ENCODE peak calls at places on chromosomes 5 and 9, in four cellular contexts. One of them, this sample, is unnamed.

GRCh38 chr5:120413706-120414105 is 50.4 kb upstream of the PRR16 start:
- DNase-seq in HCT116: no peak
- DNase-seq in HepG2: no peak
- DNase-seq in K562: no peak
- DNase-seq in this sample: no peak

GRCh38 chr9:36141288-36141687 is 4.8 kb downstream of the GLIPR2 start:
- DNase-seq in HCT116: no peak
- DNase-seq in HepG2: no peak
- DNase-seq in K562: no peak
- DNase-seq in this sample: no peak

GRCh38 chr5:169149317-169149716 is 151.6 kb downstream of the SLIT3 start:
- DNase-seq in HCT116: no peak
- DNase-seq in HepG2: peak
- DNase-seq in K562: peak
- DNase-seq in this sample: no peak

GRCh38 chr5:65722575-65723424 is 795 bp downstream of the NLN start:
- DNase-seq in HCT116: peak
- DNase-seq in HepG2: peak
- DNase-seq in K562: peak
- DNase-seq in this sample: peak

GRCh38 chr5:102638912-102639652 is 116.0 kb upstream of the PAM start:
- DNase-seq in HCT116: no peak
- DNase-seq in HepG2: no peak
- DNase-seq in K562: no peak
- DNase-seq in this sample: no peak

GRCh38 chr5:137035480-137035878 is 463.6 kb downstream of the SPOCK1 start:
- DNase-seq in HCT116: no peak
- DNase-seq in HepG2: no peak
- DNase-seq in K562: no peak
- DNase-seq in this sample: no peak

GRCh38 chr9:125119643-125120286 is 23.6 kb downstream of the SCAI start:
- DNase-seq in HCT116: no peak
- DNase-seq in HepG2: no peak
- DNase-seq in K562: peak
- DNase-seq in this sample: no peak

GRCh38 chr5:107290780-107291398 is 379.8 kb downstream of the EFNA5 start:
- DNase-seq in HCT116: no peak
- DNase-seq in HepG2: no peak
- DNase-seq in K562: no peak
- DNase-seq in this sample: no peak

GRCh38 chr9:71552480-71552879 is 215.8 kb downstream of the CEMIP2 start:
- DNase-seq in HCT116: no peak
- DNase-seq in HepG2: no peak
- DNase-seq in K562: no peak
- DNase-seq in this sample: no peak
- H3K4me3 ChIP-seq in HCT116: no peak
- H3K4me3 ChIP-seq in HepG2: no peak
- H3K4me3 ChIP-seq in K562: no peak
- H3K4me3 ChIP-seq in this sample: no peak

GRCh38 chr9:88889386-88889785 is 101.9 kb upstream of the S1PR3 start:
- DNase-seq in HCT116: no peak
- DNase-seq in HepG2: no peak
- DNase-seq in K562: no peak
- DNase-seq in this sample: no peak
- TF ChIP-seq TCF7L2 in HCT116: no peak
- TF ChIP-seq TCF7L2 in HepG2: no peak
- TF ChIP-seq TCF7L2 in K562: no peak
- TF ChIP-seq TCF7L2 in this sample: no peak

GRCh38 chr9:128022886-128023285 is 42.1 kb upstream of the EEIG1 start:
- DNase-seq in HCT116: no peak
- DNase-seq in HepG2: no peak
- DNase-seq in K562: no peak
- DNase-seq in this sample: no peak
- TF ChIP-seq POLR2AphosphoS5 in HCT116: no peak
- TF ChIP-seq POLR2AphosphoS5 in HepG2: no peak
- TF ChIP-seq POLR2AphosphoS5 in K562: no peak
- TF ChIP-seq POLR2AphosphoS5 in this sample: peak

GRCh38 chr5:53424691-53425597 is 55.5 kb upstream of the FST start:
- DNase-seq in HCT116: no peak
- DNase-seq in HepG2: no peak
- DNase-seq in K562: no peak
- DNase-seq in this sample: no peak

GRCh38 chr5:53426878-53427277 is 53.6 kb upstream of the FST start:
- DNase-seq in HCT116: no peak
- DNase-seq in HepG2: no peak
- DNase-seq in K562: no peak
- DNase-seq in this sample: no peak

GRCh38 chr5:53427965-53428364 is 52.5 kb upstream of the FST start:
- DNase-seq in HCT116: no peak
- DNase-seq in HepG2: no peak
- DNase-seq in K562: no peak
- DNase-seq in this sample: no peak

GRCh38 chr5:53426517-53426839 is 54.0 kb upstream of the FST start:
- DNase-seq in HCT116: no peak
- DNase-seq in HepG2: no peak
- DNase-seq in K562: no peak
- DNase-seq in this sample: no peak

GRCh38 chr5:53425598-53426516 is 54.6 kb upstream of the FST start:
- DNase-seq in HCT116: peak
- DNase-seq in HepG2: peak
- DNase-seq in K562: peak
- DNase-seq in this sample: no peak
- H3K4me3 ChIP-seq in HCT116: no peak
- H3K4me3 ChIP-seq in HepG2: peak
- H3K4me3 ChIP-seq in K562: no peak
- H3K4me3 ChIP-seq in this sample: no peak

This sample was measured in Panc1.